ENCODE peak calls at places on chromosomes 11 and 22, in eight cellular contexts. B is fibroblast of villous mesenchyme, I is foreskin keratinocyte, T is kidney epithelial cell, G is IMR-90, C is upper lobe of right lung, W is GM10248, K is AG04449. L is an unnamed sample.

GRCh38 chr22:44336962-44337657 is 24.4 kb upstream of the SHISAL1 start:
- DNase-seq in B (no peak), I (no peak), T (no peak), G (no peak), C (no peak), W (no peak), K (no peak), L (no peak)

GRCh38 chr11:70729949-70730348 is 331.6 kb downstream of the CTTN start:
- DNase-seq in B (no peak), I (no peak), T (no peak), G (no peak), C (no peak), W (no peak), K (no peak), L (no peak)

GRCh38 chr11:16239130-16240105 is 116.9 kb downstream of the SOX6 start:
- DNase-seq in B (no peak), I (no peak), T (no peak), G (peak), C (no peak), W (no peak), K (no peak), L (no peak)

GRCh38 chr22:36384766-36385400 is 2.9 kb downstream of the MYH9 start:
- DNase-seq in B (peak), I (peak), T (no peak), G (no peak), C (no peak), W (no peak), K (no peak), L (peak)

GRCh38 chr11:44030276-44030932 is 17.4 kb upstream of the ACCSL start:
- DNase-seq in B (peak), I (no peak), T (no peak), G (peak), C (no peak), W (no peak), K (no peak), L (no peak)

GRCh38 chr11:10354389-10354788 is 49.5 kb downstream of the ADM start:
- DNase-seq in B (no peak), I (no peak), T (no peak), G (no peak), C (no peak), W (no peak), K (no peak), L (no peak)

GRCh38 chr11:76661306-76661751 is 9.2 kb downstream of the LRRC32 start:
- DNase-seq in B (no peak), I (no peak), T (no peak), G (no peak), C (peak), W (no peak), K (no peak), L (no peak)

GRCh38 chr22:29330291-29330690 is 14.8 kb upstream of the RASL10A start:
- DNase-seq in B (no peak), I (no peak), T (no peak), G (no peak), C (no peak), W (no peak), K (no peak), L (no peak)

GRCh38 chr11:72067676-72068075 is 12.7 kb downstream of the NUMA1 start:
- DNase-seq in B (no peak), I (no peak), T (no peak), G (no peak), C (no peak), W (no peak), K (no peak), L (no peak)

GRCh38 chr11:111631666-111632039 is 29.4 kb downstream of the SIK2 start:
- DNase-seq in B (peak), I (peak), T (peak), G (peak), C (no peak), W (no peak), K (peak), L (peak)

GRCh38 chr11:12915093-12915492 is 94.0 kb upstream of the RASSF10 start:
- DNase-seq in B (no peak), I (no peak), T (no peak), G (no peak), C (no peak), W (no peak), K (no peak), L (no peak)

GRCh38 chr11:17720796-17721171 is 1.4 kb downstream of the MYOD1 start:
- DNase-seq in B (no peak), I (no peak), T (no peak), G (no peak), C (no peak), W (no peak), K (no peak), L (no peak)

GRCh38 chr11:94825111-94825880 is 57.1 kb downstream of the AMOTL1 start:
- DNase-seq in B (no peak), I (no peak), T (no peak), G (no peak), C (no peak), W (no peak), K (no peak), L (no peak)

GRCh38 chr11:72573380-72573949 is 100.8 kb downstream of the PDE2A start:
- DNase-seq in B (peak), I (no peak), T (no peak), G (peak), C (peak), W (peak), K (no peak), L (peak)

GRCh38 chr22:35681454-35682050 is 33.3 kb downstream of the APOL6 start:
- DNase-seq in B (no peak), I (peak), T (no peak), G (no peak), C (no peak), W (no peak), K (no peak), L (no peak)

GRCh38 chr11:86575208-86575855 is 97.1 kb downstream of the ME3 start:
- DNase-seq in B (no peak), I (peak), T (no peak), G (peak), C (no peak), W (no peak), K (no peak), L (no peak)

GRCh38 chr11:11313426-11313825 is 39.6 kb downstream of the CSNK2A3 start:
- DNase-seq in B (peak), I (peak), T (peak), G (peak), C (peak), W (no peak), K (no peak), L (no peak)

GRCh38 chr11:94139421-94139820 is 10.8 kb downstream of the PANX1 start:
- DNase-seq in B (no peak), I (no peak), T (no peak), G (no peak), C (no peak), W (no peak), K (no peak), L (no peak)

GRCh38 chr11:1853376-1854131 is 670 bp downstream of the LSP1 start:
- DNase-seq in B (no peak), I (no peak), T (no peak), G (no peak), C (no peak), W (no peak), K (no peak), L (peak)
- TF ChIP-seq CTCF in B (no peak), I (no peak), T (no peak), G (no peak), C (no peak), W (no peak), K (no peak), L (no peak)

GRCh38 chr11:2298795-2299747 is 2.6 kb downstream of the C11orf21 start:
- DNase-seq in B (no peak), I (peak), T (no peak), G (no peak), C (peak), W (no peak), K (no peak), L (peak)
- TF ChIP-seq CTCF in B (peak), I (peak), T (peak), G (peak), C (peak), W (peak), K (peak), L (peak)

GRCh38 chr11:406796-407650 is 7.8 kb downstream of the SIGIRR start:
- DNase-seq in B (peak), I (peak), T (no peak), G (peak), C (peak), W (peak), K (no peak), L (peak)
- TF ChIP-seq CTCF in B (peak), I (peak), T (no peak), G (peak), C (peak), W (peak), K (no peak), L (peak)

GRCh38 chr22:46636221-46637002 is 16.2 kb downstream of the GRAMD4 start:
- DNase-seq in B (no peak), I (no peak), T (no peak), G (no peak), C (no peak), W (no peak), K (no peak), L (no peak)

GRCh38 chr22:46637711-46638600 is 17.8 kb downstream of the GRAMD4 start:
- DNase-seq in B (no peak), I (no peak), T (no peak), G (no peak), C (no peak), W (no peak), K (no peak), L (no peak)

GRCh38 chr22:46633334-46633890 is 13.2 kb downstream of the GRAMD4 start:
- DNase-seq in B (no peak), I (no peak), T (no peak), G (no peak), C (no peak), W (no peak), K (no peak), L (no peak)

GRCh38 chr22:46634011-46634699 is 14.0 kb downstream of the GRAMD4 start:
- DNase-seq in B (no peak), I (no peak), T (no peak), G (no peak), C (no peak), W (no peak), K (no peak), L (no peak)

GRCh38 chr22:46635756-46636155 is 15.6 kb downstream of the GRAMD4 start:
- DNase-seq in B (no peak), I (no peak), T (no peak), G (no peak), C (no peak), W (no peak), K (no peak), L (no peak)
- TF ChIP-seq CTCF in B (no peak), I (no peak), T (no peak), G (no peak), C (no peak), W (no peak), K (no peak), L (no peak)